ENCODE peak calls at places on chromosomes 3 and 15, in four cellular contexts. One of them, this sample, is unnamed.

GRCh38 chr3:8663177-8664061 is 18.8 kb upstream of the SSUH2 start:
- DNase-seq in tibial artery: no peak
- DNase-seq in mucosa of descending colon: no peak
- DNase-seq in GM23338: peak
- DNase-seq in this sample: peak

GRCh38 chr15:101479342-101479845 is 10.1 kb downstream of the PCSK6 start:
- DNase-seq in tibial artery: no peak
- DNase-seq in mucosa of descending colon: no peak
- DNase-seq in GM23338: no peak
- DNase-seq in this sample: peak

GRCh38 chr3:32758375-32758753 is 59.4 kb upstream of the TRIM71 start:
- DNase-seq in tibial artery: no peak
- DNase-seq in mucosa of descending colon: no peak
- DNase-seq in GM23338: no peak
- DNase-seq in this sample: no peak

GRCh38 chr3:176739169-176739568 is 458.1 kb downstream of the TBL1XR1 start:
- DNase-seq in tibial artery: no peak
- DNase-seq in mucosa of descending colon: no peak
- DNase-seq in GM23338: no peak
- DNase-seq in this sample: no peak

GRCh38 chr3:197028711-197029510 is 706 bp downstream of the MELTF start:
- DNase-seq in tibial artery: peak
- DNase-seq in mucosa of descending colon: no peak
- DNase-seq in GM23338: no peak
- DNase-seq in this sample: no peak

GRCh38 chr3:135771760-135772159 is 193.8 kb upstream of the PPP2R3A start:
- DNase-seq in tibial artery: no peak
- DNase-seq in mucosa of descending colon: no peak
- DNase-seq in GM23338: no peak
- DNase-seq in this sample: no peak

GRCh38 chr15:28954466-28955159 is 68.8 kb downstream of the APBA2 start:
- DNase-seq in tibial artery: no peak
- DNase-seq in mucosa of descending colon: no peak
- DNase-seq in GM23338: no peak
- DNase-seq in this sample: no peak

GRCh38 chr3:72690646-72691045 is 157.6 kb downstream of the SHQ1 start:
- DNase-seq in tibial artery: no peak
- DNase-seq in mucosa of descending colon: no peak
- DNase-seq in GM23338: no peak
- DNase-seq in this sample: no peak

GRCh38 chr3:101292027-101292426 is 28.3 kb downstream of the IMPG2 start:
- DNase-seq in tibial artery: no peak
- DNase-seq in mucosa of descending colon: no peak
- DNase-seq in GM23338: no peak
- DNase-seq in this sample: no peak

GRCh38 chr3:25854214-25854613 is 64.3 kb downstream of the OXSM start:
- DNase-seq in tibial artery: no peak
- DNase-seq in mucosa of descending colon: no peak
- DNase-seq in GM23338: no peak
- DNase-seq in this sample: no peak

GRCh38 chr15:100314809-100315400 is 26.9 kb downstream of the ADAMTS17 start:
- DNase-seq in tibial artery: no peak
- DNase-seq in mucosa of descending colon: no peak
- DNase-seq in GM23338: peak
- DNase-seq in this sample: no peak

GRCh38 chr15:61681676-61682075 is 378.6 kb downstream of the VPS13C start:
- DNase-seq in tibial artery: no peak
- DNase-seq in mucosa of descending colon: no peak
- DNase-seq in GM23338: no peak
- DNase-seq in this sample: no peak

GRCh38 chr15:78108300-78109084 is 16.1 kb downstream of the SH2D7 start:
- DNase-seq in tibial artery: peak
- DNase-seq in mucosa of descending colon: peak
- DNase-seq in GM23338: peak
- DNase-seq in this sample: peak

GRCh38 chr15:65303687-65304392 is 637 bp upstream of the RNU5B-1 start:
- DNase-seq in tibial artery: peak
- DNase-seq in mucosa of descending colon: peak
- DNase-seq in GM23338: peak
- DNase-seq in this sample: peak

GRCh38 chr3:134708671-134709070 is 57.8 kb upstream of the KY start:
- DNase-seq in tibial artery: no peak
- DNase-seq in mucosa of descending colon: no peak
- DNase-seq in GM23338: no peak
- DNase-seq in this sample: no peak

GRCh38 chr3:196341142-196341541 is 3.0 kb upstream of the TM4SF19 start:
- DNase-seq in tibial artery: no peak
- DNase-seq in mucosa of descending colon: no peak
- DNase-seq in GM23338: no peak
- DNase-seq in this sample: no peak

GRCh38 chr3:159988617-159989251 is at the start of gene IL12A:
- DNase-seq in tibial artery: peak
- DNase-seq in mucosa of descending colon: peak
- DNase-seq in GM23338: peak
- DNase-seq in this sample: peak

GRCh38 chr15:66124626-66125025 is 128.9 kb downstream of the MEGF11 start:
- DNase-seq in tibial artery: no peak
- DNase-seq in mucosa of descending colon: no peak
- DNase-seq in GM23338: no peak
- DNase-seq in this sample: no peak

GRCh38 chr3:168249048-168249538 is 153.4 kb upstream of the GOLIM4 start:
- DNase-seq in tibial artery: no peak
- DNase-seq in mucosa of descending colon: no peak
- DNase-seq in GM23338: no peak
- DNase-seq in this sample: peak

GRCh38 chr3:27900316-27900715 is 178.2 kb upstream of the EOMES start:
- DNase-seq in tibial artery: no peak
- DNase-seq in mucosa of descending colon: no peak
- DNase-seq in GM23338: no peak
- DNase-seq in this sample: no peak

GRCh38 chr15:48149858-48150257 is 28.2 kb downstream of the MYEF2 start:
- DNase-seq in tibial artery: no peak
- DNase-seq in mucosa of descending colon: no peak
- DNase-seq in GM23338: peak
- DNase-seq in this sample: no peak

DNA sequence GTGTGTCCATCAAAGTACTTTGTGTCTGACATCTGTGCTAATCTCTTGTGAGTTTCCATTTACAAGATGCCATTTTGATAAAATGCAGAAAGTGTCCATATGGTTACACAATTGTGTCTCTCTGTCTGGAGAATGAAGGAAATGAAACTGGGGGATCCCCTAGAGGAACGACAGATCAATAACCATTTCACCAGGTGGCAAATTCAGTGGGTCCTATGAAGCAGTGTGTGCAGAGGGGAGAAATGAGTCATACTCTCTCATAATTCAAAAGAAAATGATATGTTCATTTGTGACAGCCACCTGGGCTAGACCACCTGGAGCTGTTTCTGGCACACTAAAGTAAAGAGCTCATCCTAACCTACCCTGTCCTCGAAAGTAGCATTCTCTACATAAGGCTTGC is 10.1 kb upstream of the CD47 start:
- DNase-seq in tibial artery: no peak
- DNase-seq in mucosa of descending colon: no peak
- DNase-seq in GM23338: no peak
- DNase-seq in this sample: no peak
- H3K4me3 ChIP-seq in tibial artery: no peak
- H3K4me3 ChIP-seq in mucosa of descending colon: no peak
- H3K4me3 ChIP-seq in GM23338: no peak
- H3K4me3 ChIP-seq in this sample: no peak

GRCh38 chr15:58440922-58441321 is 9.1 kb downstream of the LIPC start:
- DNase-seq in tibial artery: no peak
- DNase-seq in mucosa of descending colon: peak
- DNase-seq in GM23338: peak
- DNase-seq in this sample: no peak
- H3K4me3 ChIP-seq in tibial artery: no peak
- H3K4me3 ChIP-seq in mucosa of descending colon: no peak
- H3K4me3 ChIP-seq in GM23338: no peak
- H3K4me3 ChIP-seq in this sample: no peak

DNA sequence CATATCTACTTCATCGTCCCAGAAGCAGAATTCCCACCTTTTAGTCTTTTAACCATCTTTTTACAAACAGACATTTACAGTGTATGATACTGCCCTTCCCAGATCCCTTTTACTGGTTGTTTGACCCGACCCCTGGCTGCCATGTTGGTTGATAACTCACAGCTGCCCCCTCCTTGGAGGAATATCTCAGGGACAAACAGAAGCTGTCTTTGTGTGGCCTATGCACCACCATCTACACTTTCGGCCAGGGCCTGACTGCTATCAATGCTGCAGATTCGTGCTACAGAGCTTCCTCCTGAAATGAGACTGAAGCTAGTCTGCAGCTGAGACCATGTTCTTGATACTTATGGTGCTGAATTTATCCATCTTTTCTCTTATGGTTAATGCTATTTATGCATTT is 6.6 kb upstream of the POLQ start:
- DNase-seq in tibial artery: no peak
- DNase-seq in mucosa of descending colon: no peak
- DNase-seq in GM23338: no peak
- DNase-seq in this sample: peak
- H3K4me3 ChIP-seq in tibial artery: no peak
- H3K4me3 ChIP-seq in mucosa of descending colon: no peak
- H3K4me3 ChIP-seq in GM23338: no peak
- H3K4me3 ChIP-seq in this sample: no peak

GRCh38 chr3:141440942-141441341 is 45.9 kb upstream of the RASA2 start:
- DNase-seq in tibial artery: no peak
- DNase-seq in mucosa of descending colon: no peak
- DNase-seq in GM23338: no peak
- DNase-seq in this sample: no peak
- H3K4me3 ChIP-seq in tibial artery: no peak
- H3K4me3 ChIP-seq in mucosa of descending colon: no peak
- H3K4me3 ChIP-seq in GM23338: no peak
- H3K4me3 ChIP-seq in this sample: no peak